ENCODE peak calls at places on chromosomes 1 and 21, in seven cellular contexts. J is suprapubic skin, R is body of pancreas, D is stomach, U is adrenal gland, B is right lobe of liver, E is IMR-90. A is an unnamed sample.

GRCh38 chr21:30625449-30625848 is 5.0 kb downstream of the KRTAP20-4 start:
- DNase-seq in J (no peak), R (no peak), D (no peak), U (no peak), B (no peak), E (no peak), A (no peak)

GRCh38 chr1:241423541-241424479 is 66.8 kb upstream of the RGS7 start:
- DNase-seq in J (no peak), R (peak; percentile 51), D (peak; percentile 63), U (peak; percentile 68), B (no peak), E (peak; percentile 63), A (peak; percentile 85)

GRCh38 chr1:230067871-230068814 is 1.1 kb downstream of the GALNT2 start:
- DNase-seq in J (peak; percentile 68), R (no peak), D (peak; percentile 31), U (peak; percentile 65), B (peak; percentile 42), E (no peak), A (peak; percentile 91)

GRCh38 chr1:109765483-109765815 is 1.7 kb upstream of the EPS8L3 start:
- DNase-seq in J (peak; percentile 32), R (peak; percentile 0), D (peak; percentile 21), U (no peak), B (no peak), E (no peak), A (peak; percentile 8)

GRCh38 chr1:224127925-224128819 is 14.3 kb downstream of the FBXO28 start:
- DNase-seq in J (no peak), R (no peak), D (no peak), U (no peak), B (no peak), E (peak; percentile 67), A (no peak)

GRCh38 chr1:34590211-34590623 is 164.6 kb upstream of the GJB5 start:
- DNase-seq in J (no peak), R (peak; percentile 6), D (no peak), U (no peak), B (peak; percentile 23), E (no peak), A (peak; percentile 22)

GRCh38 chr1:28540651-28541050 is 12.2 kb upstream of the TRNAU1AP start:
- DNase-seq in J (no peak), R (no peak), D (no peak), U (no peak), B (no peak), E (no peak), A (no peak)

GRCh38 chr21:45080639-45081414 is 6.4 kb downstream of the ADARB1 start:
- DNase-seq in J (no peak), R (no peak), D (no peak), U (no peak), B (no peak), E (peak; percentile 66), A (no peak)

GRCh38 chr1:30694248-30695175 is 28.9 kb downstream of the MATN1 start:
- DNase-seq in J (no peak), R (no peak), D (no peak), U (no peak), B (no peak), E (no peak), A (no peak)

GRCh38 chr1:33583567-33583966 is 111.1 kb downstream of the ZSCAN20 start:
- DNase-seq in J (no peak), R (no peak), D (no peak), U (no peak), B (no peak), E (no peak), A (no peak)

GRCh38 chr1:43887748-43888147 is 45.9 kb upstream of the ARTN start:
- DNase-seq in J (no peak), R (no peak), D (no peak), U (no peak), B (no peak), E (no peak), A (no peak)

GRCh38 chr1:99370476-99370875 is 106.2 kb downstream of the PLPPR4 start:
- DNase-seq in J (no peak), R (no peak), D (no peak), U (no peak), B (no peak), E (no peak), A (no peak)

GRCh38 chr1:225527575-225527974 is 99.7 kb upstream of the LBR start:
- DNase-seq in J (no peak), R (no peak), D (no peak), U (no peak), B (no peak), E (no peak), A (no peak)

GRCh38 chr21:34986561-34987533 is 62.3 kb downstream of the RUNX1 start:
- DNase-seq in J (no peak), R (peak; percentile 20), D (no peak), U (no peak), B (no peak), E (peak; percentile 81), A (no peak)

GRCh38 chr1:190029441-190029840 is 448.2 kb downstream of the BRINP3 start:
- DNase-seq in J (no peak), R (no peak), D (no peak), U (no peak), B (no peak), E (peak; percentile 22), A (no peak)

GRCh38 chr1:184937729-184938128 is 36.6 kb downstream of the NIBAN1 start:
- DNase-seq in J (no peak), R (peak; percentile 36), D (peak; percentile 32), U (no peak), B (no peak), E (no peak), A (no peak)

GRCh38 chr1:201501144-201501543 is 5.8 kb downstream of the CSRP1 start:
- DNase-seq in J (no peak), R (no peak), D (no peak), U (no peak), B (no peak), E (peak; percentile 85), A (no peak)

GRCh38 chr1:11262171-11263049 is at the start of gene MTOR:
- DNase-seq in J (peak; percentile 99), R (peak; percentile 99), D (peak; percentile 99), U (peak; percentile 100), B (peak; percentile 96), E (peak; percentile 100), A (peak; percentile 100)
- TF ChIP-seq POLR2A in J (peak; percentile 45), R (peak; percentile 72), D (no peak), U (peak; percentile 36), B (peak; percentile 81), E (peak; percentile 65), A (peak; percentile 47)

GRCh38 chr1:169868978-169869377 is 24.7 kb downstream of the SCYL3 start:
- DNase-seq in J (no peak), R (no peak), D (no peak), U (no peak), B (no peak), E (no peak), A (no peak)

GRCh38 chr1:169866577-169866976 is 27.1 kb downstream of the SCYL3 start:
- DNase-seq in J (no peak), R (no peak), D (no peak), U (no peak), B (no peak), E (no peak), A (no peak)

GRCh38 chr1:169869426-169869825 is 24.3 kb downstream of the SCYL3 start:
- DNase-seq in J (no peak), R (no peak), D (no peak), U (no peak), B (no peak), E (no peak), A (no peak)

DNA sequence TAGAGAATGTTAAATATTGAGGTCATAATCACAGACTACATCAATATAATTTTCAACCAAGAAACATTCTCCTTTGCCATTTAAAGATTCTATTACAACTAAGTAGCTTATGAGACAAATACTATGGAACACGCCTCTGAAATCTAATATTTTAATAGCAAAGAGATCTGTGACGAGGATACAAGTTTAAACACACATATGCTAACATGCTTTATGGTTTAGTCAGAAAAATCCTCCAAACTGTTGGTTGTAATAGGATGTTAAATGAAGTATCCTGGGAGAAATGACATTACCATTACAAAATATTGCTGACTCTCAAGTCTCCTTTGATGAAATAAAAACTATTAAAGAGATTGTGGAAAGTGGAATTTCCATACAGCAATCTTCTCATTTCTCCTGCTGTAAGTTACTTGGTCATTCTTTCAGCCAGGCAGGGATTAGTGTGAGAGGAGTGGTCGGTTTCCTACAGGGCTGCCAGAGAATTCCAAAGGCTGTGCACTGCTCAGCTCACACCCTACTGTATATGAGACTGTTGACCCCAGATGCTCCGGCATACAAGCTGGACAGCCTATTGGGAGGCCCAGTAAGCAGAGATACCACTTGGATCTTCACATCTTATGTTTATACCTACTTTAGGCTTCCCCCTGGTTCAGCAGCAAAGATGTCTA is 26.6 kb downstream of the SCYL3 start:
- DNase-seq in J (no peak), R (no peak), D (no peak), U (no peak), B (no peak), E (peak; percentile 54), A (no peak)
- H3K36me3 ChIP-seq in J (peaks cover 86% of the 10 kb centered on the region), R (peaks cover 3% of the 10 kb centered on the region), D (peaks cover 85% of the 10 kb centered on the region), U (no peaks in the 10 kb centered on the region), B (peaks cover 21% of the 10 kb centered on the region), E (peaks cover 39% of the 10 kb centered on the region), A (peaks cover 61% of the 10 kb centered on the region)

GRCh38 chr1:167533851-167534300 is 15.5 kb upstream of the CD247 start:
- DNase-seq in J (peak; percentile 70), R (peak; percentile 75), D (peak; percentile 76), U (peak; percentile 89), B (peak; percentile 63), E (peak; percentile 50), A (no peak)
- TF ChIP-seq POLR2A in J (no peak), R (no peak), D (no peak), U (no peak), B (no peak), E (no peak), A (no peak)

DNA sequence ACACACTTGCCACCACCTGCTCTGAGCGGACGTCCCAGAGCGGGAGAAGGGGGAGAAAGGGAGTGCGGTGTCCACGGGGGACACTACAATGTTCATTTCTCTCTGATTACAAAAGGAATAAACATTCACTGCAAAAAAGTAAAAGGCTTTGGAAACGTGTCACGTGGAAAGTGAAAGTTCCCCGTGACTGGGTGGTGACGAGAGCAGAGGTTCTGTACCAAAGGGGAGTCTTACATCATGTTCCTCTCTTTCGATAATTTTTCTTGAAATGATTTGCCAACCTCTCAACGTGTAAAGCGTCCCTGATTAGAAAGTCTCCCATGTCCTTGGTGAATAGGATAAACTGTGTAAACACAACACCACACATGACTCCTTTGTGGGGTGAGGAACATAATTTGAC is 22.0 kb upstream of the PRDM15 start:
- DNase-seq in J (no peak), R (peak; percentile 80), D (peak; percentile 53), U (peak; percentile 89), B (no peak), E (no peak), A (no peak)
- H3K36me3 ChIP-seq in J (peaks cover 78% of the 10 kb centered on the region), R (no peaks in the 10 kb centered on the region), D (peaks cover 13% of the 10 kb centered on the region), U (no peaks in the 10 kb centered on the region), B (peaks cover 4% of the 10 kb centered on the region), E (peaks cover 33% of the 10 kb centered on the region), A (peaks cover 8% of the 10 kb centered on the region)

GRCh38 chr1:236524142-236524891 is 535 bp downstream of the LGALS8 start:
- DNase-seq in J (peak; percentile 73), R (peak; percentile 61), D (peak; percentile 38), U (peak; percentile 67), B (peak; percentile 40), E (peak; percentile 86), A (peak; percentile 78)
- TF ChIP-seq POLR2A in J (no peak), R (peak; percentile 50), D (peak; percentile 13), U (no peak), B (peak; percentile 16), E (peak; percentile 72), A (peak; percentile 38)

DNA sequence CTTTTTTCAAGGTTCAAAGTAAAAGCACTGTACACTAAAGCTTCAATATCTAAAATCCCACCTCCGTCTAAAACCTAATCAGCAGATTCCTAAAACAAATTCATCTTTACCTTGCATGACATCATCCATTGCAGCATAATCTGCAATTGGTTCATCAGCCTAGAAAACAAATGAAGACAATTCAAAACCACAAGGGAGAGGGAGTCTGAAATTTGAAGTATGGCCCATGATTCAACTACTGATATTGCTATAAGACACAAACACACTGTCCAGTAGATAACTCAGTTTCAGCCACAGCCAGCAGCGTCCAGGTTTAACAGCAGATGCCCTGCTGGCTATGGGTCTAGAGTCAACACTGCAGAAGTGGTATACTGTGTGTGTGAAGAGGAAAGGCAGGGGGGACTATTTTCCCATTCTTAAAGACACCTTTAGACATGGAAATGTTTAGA is 17.9 kb upstream of the RAP1GAP start:
- DNase-seq in J (no peak), R (no peak), D (no peak), U (no peak), B (no peak), E (no peak), A (no peak)
- H3K36me3 ChIP-seq in J (peaks cover 76% of the 10 kb centered on the region), R (no peaks in the 10 kb centered on the region), D (peaks cover 26% of the 10 kb centered on the region), U (no peaks in the 10 kb centered on the region), B (peaks cover 7% of the 10 kb centered on the region), E (peaks cover 44% of the 10 kb centered on the region), A (peaks cover 98% of the 10 kb centered on the region)

A was measured in upper lobe of left lung.